ENCODE peak calls at places on chromosomes 6 and 20, in ten cellular contexts. P is endodermal cell; R is retina; I is endothelial cell; K is smooth muscle cell of the brain vasculature; Y is CD4-positive, alpha-beta T cell; T is T47D; B is mucosa of descending colon; D is GM13976; E is amygdala. X is an unnamed sample.

GRCh38 chr6:12068899-12069557 is 56.9 kb downstream of the HIVEP1 start:
- DNase-seq in P (no peak), R (no peak), I (no peak), K (no peak), Y (no peak), T (peak; percentile 21), B (no peak), D (no peak), E (no peak), X (no peak)

GRCh38 chr6:43277643-43278523 is 20.2 kb upstream of the SLC22A7 start:
- DNase-seq in P (no peak), R (no peak), I (no peak), K (no peak), Y (no peak), T (no peak), B (peak; percentile 88), D (no peak), E (no peak), X (no peak)

GRCh38 chr6:7697820-7698623 is 27.9 kb upstream of the BMP6 start:
- DNase-seq in P (no peak), R (no peak), I (no peak), K (peak; percentile 46), Y (no peak), T (no peak), B (no peak), D (no peak), E (no peak), X (no peak)

GRCh38 chr6:10082385-10082784 is 332.5 kb downstream of the TFAP2A start:
- DNase-seq in P (no peak), R (no peak), I (no peak), K (no peak), Y (no peak), T (no peak), B (peak; percentile 3), D (no peak), E (no peak), X (no peak)

GRCh38 chr6:160933256-160933655 is 58.3 kb upstream of the MAP3K4 start:
- DNase-seq in P (peak; percentile 83), R (no peak), I (peak; percentile 11), K (no peak), Y (no peak), T (no peak), B (no peak), D (no peak), E (no peak), X (no peak)

GRCh38 chr6:15444081-15444731 is 198.3 kb downstream of the JARID2 start:
- DNase-seq in P (no peak), R (no peak), I (no peak), K (no peak), Y (no peak), T (no peak), B (no peak), D (no peak), E (peak; percentile 36), X (no peak)

GRCh38 chr6:143478479-143479062 is 28.0 kb downstream of the PEX3 start:
- DNase-seq in P (no peak), R (no peak), I (no peak), K (no peak), Y (no peak), T (no peak), B (no peak), D (no peak), E (no peak), X (no peak)

GRCh38 chr20:48536206-48536605 is 291.6 kb downstream of the PREX1 start:
- DNase-seq in P (no peak), R (no peak), I (no peak), K (no peak), Y (no peak), T (no peak), B (no peak), D (no peak), E (no peak), X (no peak)

GRCh38 chr6:136347847-136348246 is 58.2 kb upstream of the BCLAF1 start:
- DNase-seq in P (no peak), R (no peak), I (no peak), K (no peak), Y (no peak), T (no peak), B (peak; percentile 33), D (no peak), E (no peak), X (no peak)

GRCh38 chr6:163165922-163166321 is 248.6 kb upstream of the QKI start:
- DNase-seq in P (no peak), R (no peak), I (no peak), K (no peak), Y (no peak), T (no peak), B (no peak), D (no peak), E (peak; percentile 74), X (no peak)

GRCh38 chr6:106475280-106475679 is 114.8 kb downstream of the CRYBG1 start:
- DNase-seq in P (no peak), R (no peak), I (no peak), K (no peak), Y (no peak), T (no peak), B (no peak), D (no peak), E (no peak), X (no peak)

GRCh38 chr6:89462503-89462902 is 29.6 kb downstream of the ANKRD6 start:
- DNase-seq in P (no peak), R (no peak), I (no peak), K (no peak), Y (no peak), T (no peak), B (no peak), D (no peak), E (no peak), X (no peak)

GRCh38 chr6:165716886-165717285 is 53.8 kb upstream of the PDE10A start:
- DNase-seq in P (no peak), R (no peak), I (no peak), K (no peak), Y (no peak), T (no peak), B (no peak), D (no peak), E (no peak), X (no peak)

GRCh38 chr6:3835055-3835731 is 14.0 kb upstream of the FAM50B start:
- DNase-seq in P (no peak), R (no peak), I (no peak), K (no peak), Y (no peak), T (peak; percentile 28), B (peak; percentile 41), D (no peak), E (no peak), X (no peak)

GRCh38 chr20:31974975-31975481 is 7.1 kb downstream of the XKR7 start:
- DNase-seq in P (peak; percentile 78), R (peak; percentile 72), I (no peak), K (no peak), Y (no peak), T (peak; percentile 41), B (no peak), D (no peak), E (no peak), X (no peak)

GRCh38 chr20:20466341-20466879 is 98.5 kb downstream of the INSM1 start:
- DNase-seq in P (no peak), R (no peak), I (no peak), K (no peak), Y (no peak), T (no peak), B (no peak), D (peak; percentile 40), E (no peak), X (no peak)

GRCh38 chr6:160260283-160261119 is 1.9 kb upstream of the SLC22A2 start:
- DNase-seq in P (no peak), R (no peak), I (no peak), K (no peak), Y (no peak), T (no peak), B (no peak), D (no peak), E (no peak), X (no peak)

GRCh38 chr6:132893772-132894490 is 79.6 kb downstream of the RPS12 start:
- DNase-seq in P (no peak), R (no peak), I (no peak), K (no peak), Y (no peak), T (peak; percentile 36), B (no peak), D (no peak), E (no peak), X (no peak)

GRCh38 chr6:137415127-137415833 is 78.9 kb downstream of the OLIG3 start:
- DNase-seq in P (peak; percentile 91), R (peak; percentile 82), I (peak; percentile 69), K (peak; percentile 54), Y (peak; percentile 56), T (peak; percentile 74), B (peak; percentile 73), D (peak; percentile 56), E (peak; percentile 72), X (peak; percentile 42)

GRCh38 chr6:115071962-115072361 is 729.1 kb upstream of the HS3ST5 start:
- DNase-seq in P (no peak), R (no peak), I (no peak), K (no peak), Y (no peak), T (no peak), B (no peak), D (no peak), E (no peak), X (no peak)

GRCh38 chr6:52284131-52284459 is 447 bp downstream of the MCM3 start:
- DNase-seq in P (peak; percentile 92), R (no peak), I (peak; percentile 66), K (no peak), Y (no peak), T (peak; percentile 63), B (peak; percentile 74), D (no peak), E (no peak), X (no peak)